ENCODE peak calls at places on chromosomes 7 and 10, in four cellular contexts. L is prostate gland, C is body of pancreas, X is transverse colon. R is an unnamed sample.

GRCh38 chr7:19296617-19297016 is 151.4 kb upstream of the FERD3L start:
- DNase-seq in L (no peak), C (no peak), X (no peak), R (no peak)

GRCh38 chr10:48606530-48607355 is 1.9 kb upstream of the ARHGAP22 start:
- DNase-seq in L (no peak), C (peak; percentile 70), X (peak; percentile 25), R (peak; percentile 34)

GRCh38 chr10:28558923-28559508 is 26.1 kb downstream of the WAC start:
- DNase-seq in L (no peak), C (no peak), X (no peak), R (no peak)

GRCh38 chr10:93599778-93600177 is 1.3 kb downstream of the RBP4 start:
- DNase-seq in L (no peak), C (no peak), X (no peak), R (no peak)

GRCh38 chr10:118585794-118586193 is 9.7 kb downstream of the PRLHR start:
- DNase-seq in L (no peak), C (no peak), X (no peak), R (no peak)

GRCh38 chr10:97355571-97355975 is 21.0 kb upstream of the FRAT2 start:
- DNase-seq in L (peak; percentile 35), C (no peak), X (peak; percentile 36), R (no peak)

GRCh38 chr10:31999261-31999660 is 57.0 kb downstream of the KIF5B start:
- DNase-seq in L (no peak), C (no peak), X (no peak), R (no peak)

GRCh38 chr7:149732111-149732561 is 41.3 kb downstream of the ZNF467 start:
- DNase-seq in L (no peak), C (no peak), X (no peak), R (no peak)

GRCh38 chr7:20172736-20173334 is 44.3 kb downstream of the MACC1 start:
- DNase-seq in L (peak; percentile 38), C (peak; percentile 57), X (peak; percentile 62), R (no peak)

GRCh38 chr7:16816820-16817219 is 12.0 kb upstream of the AGR2 start:
- DNase-seq in L (no peak), C (peak; percentile 10), X (no peak), R (no peak)

GRCh38 chr7:29974286-29974685 is 15.3 kb downstream of the SCRN1 start:
- DNase-seq in L (no peak), C (no peak), X (no peak), R (no peak)

GRCh38 chr7:157483971-157484410 is 147.2 kb downstream of the DNAJB6 start:
- DNase-seq in L (no peak), C (no peak), X (no peak), R (no peak)

GRCh38 chr7:2645274-2645868 is 13.6 kb downstream of the TTYH3 start:
- DNase-seq in L (no peak), C (peak; percentile 32), X (no peak), R (no peak)

GRCh38 chr10:79583488-79584024 is 23.3 kb upstream of the SFTPA2 start:
- DNase-seq in L (no peak), C (no peak), X (no peak), R (no peak)

GRCh38 chr7:151736403-151736909 is 140.5 kb downstream of the PRKAG2 start:
- DNase-seq in L (peak; percentile 74), C (peak; percentile 71), X (peak; percentile 54), R (peak; percentile 59)

GRCh38 chr7:44911911-44912310 is 26.6 kb upstream of the PURB start:
- DNase-seq in L (no peak), C (peak; percentile 8), X (no peak), R (no peak)

GRCh38 chr7:11437987-11438386 is 394.0 kb downstream of the THSD7A start:
- DNase-seq in L (no peak), C (no peak), X (no peak), R (no peak)

GRCh38 chr10:111598433-111599059 is 521.7 kb downstream of the ADRA2A start:
- DNase-seq in L (peak; percentile 10), C (peak; percentile 73), X (peak; percentile 42), R (peak; percentile 52)

GRCh38 chr7:1848013-1848640 is 178.1 kb downstream of the ELFN1 start:
- DNase-seq in L (no peak), C (no peak), X (no peak), R (no peak)

GRCh38 chr10:60023475-60023874 is 117.1 kb upstream of the CCDC6 start:
- DNase-seq in L (no peak), C (no peak), X (no peak), R (no peak)

GRCh38 chr7:110119883-110120581 is 970.9 kb upstream of the LRRN3 start:
- DNase-seq in L (no peak), C (no peak), X (no peak), R (no peak)

GRCh38 chr7:100053201-100053600 is 3.6 kb downstream of the ZSCAN21 start:
- DNase-seq in L (peak; percentile 60), C (peak; percentile 87), X (peak; percentile 46), R (peak; percentile 48)

GRCh38 chr7:44776211-44776610 is 20.3 kb upstream of the PPIA start:
- DNase-seq in L (no peak), C (no peak), X (no peak), R (no peak)

GRCh38 chr7:149144996-149145850 is 2.0 kb upstream of the ZNF398 start:
- DNase-seq in L (peak; percentile 86), C (peak; percentile 41), X (no peak), R (no peak)

GRCh38 chr10:91096263-91096662 is 124.2 kb upstream of the PCGF5 start:
- DNase-seq in L (no peak), C (no peak), X (no peak), R (no peak)

GRCh38 chr10:97689637-97690036 is 2.6 kb upstream of the AVPI1 start:
- DNase-seq in L (peak; percentile 35), C (peak; percentile 67), X (no peak), R (peak; percentile 41)

GRCh38 chr7:16590424-16590823 is 55.1 kb downstream of the ANKMY2 start:
- DNase-seq in L (no peak), C (no peak), X (no peak), R (no peak)

GRCh38 chr10:86401588-86402282 is 35.1 kb upstream of the GRID1 start:
- DNase-seq in L (no peak), C (peak; percentile 24), X (peak; percentile 28), R (no peak)

GRCh38 chr7:17304926-17305325 is 6.5 kb downstream of the AHR start:
- DNase-seq in L (peak; percentile 52), C (peak; percentile 41), X (no peak), R (no peak)

GRCh38 chr7:82039621-82040020 is 269.8 kb upstream of the HGF start:
- DNase-seq in L (no peak), C (no peak), X (no peak), R (no peak)

GRCh38 chr7:127943541-127944521 is 87.4 kb downstream of the LRRC4 start:
- DNase-seq in L (no peak), C (peak; percentile 20), X (no peak), R (no peak)

GRCh38 chr10:125030567-125031197 is 88.8 kb downstream of the ZRANB1 start:
- DNase-seq in L (no peak), C (peak; percentile 78), X (no peak), R (no peak)
- H3K4me1 ChIP-seq in L (peaks cover 22% of the 10 kb centered on the region), C (peaks cover 36% of the 10 kb centered on the region), X (peaks cover 6% of the 10 kb centered on the region), R (peaks cover 10% of the 10 kb centered on the region)

GRCh38 chr10:5536486-5536885 is 11.7 kb downstream of the CALML3 start:
- DNase-seq in L (no peak), C (no peak), X (peak; percentile 0), R (no peak)
- H3K27ac ChIP-seq in L (no peak overlapping the region), C (no peak overlapping the region), X (no peak overlapping the region), R (no peak overlapping the region)

GRCh38 chr10:73653195-73653594 is 2.6 kb downstream of the SYNPO2L start:
- DNase-seq in L (no peak), C (no peak), X (no peak), R (no peak)
- H3K4me1 ChIP-seq in L (no peaks in the 10 kb centered on the region), C (peaks cover 8% of the 10 kb centered on the region), X (no peaks in the 10 kb centered on the region), R (peaks cover 3% of the 10 kb centered on the region)

GRCh38 chr7:116449441-116449840 is 50.1 kb upstream of the CAV2 start:
- DNase-seq in L (no peak), C (no peak), X (no peak), R (no peak)
- H3K27ac ChIP-seq in L (no peak overlapping the region), C (no peak overlapping the region), X (peak overlapping the region; percentile 63), R (no peak overlapping the region)

GRCh38 chr7:117014673-117015133 is 61.4 kb downstream of the ST7 start:
- DNase-seq in L (peak; percentile 11), C (peak; percentile 58), X (peak; percentile 28), R (peak; percentile 46)
- H3K4me1 ChIP-seq in L (no peaks in the 10 kb centered on the region), C (peaks cover 7% of the 10 kb centered on the region), X (peaks cover 8% of the 10 kb centered on the region), R (peaks cover 3% of the 10 kb centered on the region)

GRCh38 chr7:27895553-27895952 is 155.6 kb downstream of the TAX1BP1 start:
- DNase-seq in L (no peak), C (no peak), X (no peak), R (no peak)

GRCh38 chr7:27897001-27897400 is 157.0 kb downstream of the TAX1BP1 start:
- DNase-seq in L (no peak), C (no peak), X (no peak), R (peak; percentile 36)

GRCh38 chr7:27898735-27899134 is 158.8 kb downstream of the TAX1BP1 start:
- DNase-seq in L (no peak), C (no peak), X (no peak), R (no peak)

GRCh38 chr7:27899601-27900000 is 159.6 kb downstream of the TAX1BP1 start:
- DNase-seq in L (no peak), C (no peak), X (no peak), R (no peak)

GRCh38 chr7:27897441-27897847 is 157.5 kb downstream of the TAX1BP1 start:
- DNase-seq in L (no peak), C (peak; percentile 27), X (no peak), R (no peak)
- H3K27ac ChIP-seq in L (no peak overlapping the region), C (peak overlapping the region; percentile 8), X (no peak overlapping the region), R (peak overlapping the region; percentile 74)

DNA sequence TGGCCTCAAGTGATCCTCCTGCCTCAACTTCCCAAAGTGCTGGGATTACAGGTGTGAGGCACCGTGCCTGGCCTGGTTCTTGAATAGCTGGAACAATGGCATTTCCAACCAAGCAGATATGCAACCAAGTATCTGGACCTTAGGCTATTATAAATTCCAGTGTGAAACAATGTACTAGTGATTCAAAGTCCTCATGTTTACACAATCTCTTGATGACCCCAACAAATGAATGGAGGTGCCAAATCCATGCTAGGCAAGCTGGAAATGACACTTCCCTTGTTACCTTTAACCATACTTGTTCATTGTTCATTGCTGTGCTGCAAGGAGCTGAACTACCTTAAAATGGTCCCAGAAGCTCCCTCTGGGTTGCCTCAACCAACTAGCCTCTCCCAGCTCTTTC is 282.2 kb upstream of the KLF14 start:
- DNase-seq in L (no peak), C (no peak), X (no peak), R (no peak)
- H3K4me1 ChIP-seq in L (peaks cover 15% of the 10 kb centered on the region), C (peaks cover 45% of the 10 kb centered on the region), X (peaks cover 21% of the 10 kb centered on the region), R (peaks cover 35% of the 10 kb centered on the region)

GRCh38 chr10:101784558-101784957 is 1.3 kb upstream of the NPM3 start:
- DNase-seq in L (no peak), C (no peak), X (no peak), R (no peak)
- H3K27ac ChIP-seq in L (no peak overlapping the region), C (no peak overlapping the region), X (no peak overlapping the region), R (no peak overlapping the region)

GRCh38 chr7:83691095-83691494 is 42.2 kb upstream of the SEMA3E start:
- DNase-seq in L (no peak), C (no peak), X (no peak), R (no peak)
- H3K4me1 ChIP-seq in L (no peaks in the 10 kb centered on the region), C (no peaks in the 10 kb centered on the region), X (no peaks in the 10 kb centered on the region), R (no peaks in the 10 kb centered on the region)